ENCODE peak calls at places on chromosomes 2 and 18, in ten cellular contexts. H is IMR-90, L is KBM-7, J is hepatic stellate cell, N is lung microvascular endothelial cell, C is NCI-H2081, V is KG1, G is GM12864, K is globus pallidus, T is WERI-Rb-1. Z is an unnamed sample.

GRCh38 chr2:109637749-109638570 is 23.8 kb downstream of the SOWAHC start:
- DNase-seq in V (no peak), C (no peak), H (peak; percentile 65), K (no peak), L (no peak), J (no peak), T (no peak), G (peak; percentile 55), N (peak; percentile 43), Z (no peak)

GRCh38 chr2:174023591-174024523 is 58.7 kb upstream of the SP3 start:
- DNase-seq in L (no peak), G (no peak), T (peak; percentile 82), K (no peak), N (no peak), V (no peak), H (peak; percentile 95), C (no peak), J (no peak), Z (peak; percentile 12)

GRCh38 chr2:137975280-137976271 is 11.3 kb downstream of the HNMT start:
- DNase-seq in N (no peak), H (no peak), C (no peak), J (no peak), L (no peak), G (no peak), K (no peak), T (no peak), V (no peak), Z (no peak)

GRCh38 chr18:29779096-29779495 is 1263.4 kb downstream of the DSC3 start:
- DNase-seq in G (no peak), K (no peak), T (no peak), N (no peak), H (peak; percentile 2), C (no peak), J (no peak), L (no peak), V (no peak), Z (no peak)

GRCh38 chr2:67599561-67599960 is 202.4 kb downstream of the ETAA1 start:
- DNase-seq in L (no peak), N (no peak), T (no peak), J (no peak), G (no peak), C (no peak), H (peak; percentile 27), K (no peak), V (no peak), Z (no peak)

GRCh38 chr2:25274868-25275574 is 66.7 kb downstream of the DNMT3A start:
- DNase-seq in L (peak; percentile 35), G (no peak), T (no peak), H (peak; percentile 52), K (no peak), J (no peak), C (no peak), V (no peak), N (no peak), Z (no peak)

GRCh38 chr2:99651930-99652670 is 162.3 kb upstream of the REV1 start:
- DNase-seq in H (peak; percentile 75), C (no peak), V (no peak), T (no peak), L (no peak), G (no peak), K (no peak), J (peak; percentile 16), N (peak; percentile 81), Z (no peak)

GRCh38 chr18:8011906-8012305 is 444.8 kb downstream of the PTPRM start:
- DNase-seq in K (no peak), T (peak; percentile 26), H (no peak), C (no peak), G (no peak), J (no peak), L (no peak), N (no peak), V (no peak), Z (no peak)

GRCh38 chr2:3219536-3219935 is 158.1 kb downstream of the EIPR1 start:
- DNase-seq in G (no peak), T (no peak), N (no peak), C (no peak), J (no peak), V (no peak), H (no peak), L (no peak), K (no peak), Z (no peak)

GRCh38 chr2:238238766-238239551 is 879 bp downstream of the HES6 start:
- DNase-seq in T (peak; percentile 56), G (no peak), C (peak; percentile 64), L (peak; percentile 48), V (no peak), N (no peak), J (no peak), K (no peak), H (no peak), Z (no peak)

GRCh38 chr2:84889332-84889731 is 8.4 kb upstream of the TRABD2A start:
- DNase-seq in N (no peak), G (no peak), K (no peak), H (no peak), L (no peak), C (no peak), T (no peak), V (no peak), J (no peak), Z (no peak)

Z was measured in SIG-M5.